ENCODE peak calls at places on chromosomes 4 and X, in four cellular contexts. P, S, K and A are unnamed samples.
A peak's percentile ranks its signal among the peaks of the same experiment; 100 is the strongest.

GRCh38 chrX:108415891-108416290 is 22.3 kb downstream of the COL4A6 start:
- DNase-seq in P (no peak), S (no peak), K (no peak), A (no peak)

GRCh38 chr4:154743683-154744340 is at the start of gene LRAT:
- DNase-seq in P (peak; percentile 15), S (peak; percentile 68), K (no peak), A (peak; percentile 90)

GRCh38 chr4:65789850-65790249 is 119.6 kb upstream of the EPHA5 start:
- DNase-seq in P (no peak), S (no peak), K (no peak), A (no peak)

GRCh38 chr4:3791910-3792542 is 25.8 kb downstream of the ADRA2C start:
- DNase-seq in P (peak; percentile 46), S (no peak), K (no peak), A (peak; percentile 92)

GRCh38 chr4:8336412-8337075 is 67.0 kb downstream of the HTRA3 start:
- DNase-seq in P (peak; percentile 76), S (no peak), K (no peak), A (no peak)

GRCh38 chrX:126165721-126166401 is at the start of gene DCAF12L2:
- DNase-seq in P (no peak), S (peak; percentile 50), K (no peak), A (peak; percentile 41)

GRCh38 chrX:44971674-44972073 is 98.7 kb downstream of the KDM6A start:
- DNase-seq in P (peak; percentile 69), S (peak; percentile 15), K (no peak), A (no peak)

GRCh38 chr4:80097395-80098177 is 24.6 kb upstream of the ANTXR2 start:
- DNase-seq in P (peak; percentile 68), S (peak; percentile 33), K (no peak), A (no peak)

GRCh38 chr4:11250510-11250909 is 178.2 kb downstream of the HS3ST1 start:
- DNase-seq in P (no peak), S (no peak), K (no peak), A (no peak)

GRCh38 chr4:44232262-44232661 is 216.3 kb downstream of the KCTD8 start:
- DNase-seq in P (no peak), S (no peak), K (no peak), A (no peak)

GRCh38 chr4:10093801-10094552 is 22.6 kb downstream of the WDR1 start:
- DNase-seq in P (no peak), S (peak; percentile 50), K (no peak), A (no peak)

GRCh38 chrX:79630033-79631009 is 263.2 kb upstream of the ITM2A start:
- DNase-seq in P (no peak), S (no peak), K (peak; percentile 47), A (no peak)

GRCh38 chr4:154998284-154998683 is 210.2 kb upstream of the NPY2R start:
- DNase-seq in P (no peak), S (no peak), K (no peak), A (no peak)

GRCh38 chrX:46325312-46325877 is 219.8 kb downstream of the ZNF674 start:
- DNase-seq in P (no peak), S (no peak), K (no peak), A (peak; percentile 22)

GRCh38 chr4:110137819-110138218 is 60.6 kb downstream of the ELOVL6 start:
- DNase-seq in P (no peak), S (no peak), K (no peak), A (no peak)

GRCh38 chr4:7705062-7705461 is 234.6 kb downstream of the AFAP1 start:
- DNase-seq in P (no peak), S (no peak), K (no peak), A (peak; percentile 42)

GRCh38 chrX:31092476-31092875 is 20.6 kb upstream of the FTHL17 start:
- DNase-seq in P (no peak), S (no peak), K (no peak), A (no peak)

GRCh38 chrX:29746326-29746725 is 469.0 kb upstream of the MAGEB2 start:
- DNase-seq in P (no peak), S (no peak), K (no peak), A (no peak)

GRCh38 chr4:58600290-58600689 is 1490.1 kb upstream of the IGFBP7 start:
- DNase-seq in P (no peak), S (no peak), K (no peak), A (no peak)
- TF ChIP-seq USF2 in P (no peak), S (no peak), K (no peak), A (no peak)

GRCh38 chr4:127832585-127832984 is 48.1 kb upstream of the PLK4 start:
- DNase-seq in P (no peak), S (no peak), K (peak; percentile 41), A (no peak)
- TF ChIP-seq USF1 in P (no peak), S (no peak), K (no peak), A (no peak)

DNA sequence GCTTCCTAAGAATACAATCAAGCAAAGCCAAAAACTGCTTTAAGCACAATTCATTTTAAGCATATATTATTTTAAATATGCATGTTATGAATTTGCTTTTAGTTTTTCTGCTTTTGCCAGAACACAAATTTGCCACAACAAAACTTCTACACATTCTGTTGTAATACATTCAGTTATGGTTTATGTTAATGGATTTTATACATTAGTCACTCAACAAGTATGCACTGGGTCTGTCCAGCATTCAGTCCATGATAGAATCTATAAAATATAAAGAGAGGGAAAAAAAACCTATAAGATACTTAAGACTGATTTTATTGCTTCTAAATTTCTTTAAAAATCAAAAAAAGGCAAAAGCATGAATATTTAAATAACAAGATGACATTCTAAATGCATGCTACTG is 22.2 kb downstream of the IQCM start:
- DNase-seq in P (no peak), S (no peak), K (no peak), A (no peak)
- TF ChIP-seq USF2 in P (no peak), S (no peak), K (no peak), A (no peak)

GRCh38 chr4:173057906-173058305 is 110.7 kb upstream of the GALNT7 start:
- DNase-seq in P (no peak), S (no peak), K (no peak), A (no peak)
- TF ChIP-seq USF1 in P (no peak), S (no peak), K (no peak), A (no peak)